ENCODE peak calls at places on chromosomes 5 and 9, in eight cellular contexts. T, Y, S, U, V, R, N and W are unnamed samples.

GRCh38 chr5:153617190-153617589 is 126.7 kb downstream of the GRIA1 start:
- DNase-seq in R (no peak), T (peak; percentile 63), S (no peak), Y (no peak), U (no peak), V (no peak), N (no peak), W (no peak)

GRCh38 chr5:4570047-4571015 is 569.8 kb upstream of the ADAMTS16 start:
- DNase-seq in S (no peak), U (no peak), R (no peak), N (no peak), Y (no peak), T (no peak), V (peak; percentile 52), W (no peak)

GRCh38 chr9:2870340-2870739 is 26.4 kb upstream of the PUM3 start:
- DNase-seq in T (no peak), R (no peak), U (no peak), Y (no peak), V (no peak), S (no peak), N (no peak), W (no peak)

GRCh38 chr9:132597073-132597775 is 14.8 kb downstream of the BARHL1 start:
- DNase-seq in S (no peak), V (no peak), T (no peak), N (no peak), Y (no peak), U (no peak), R (no peak), W (no peak)

GRCh38 chr9:136028760-136029470 is 66.2 kb downstream of the NACC2 start:
- DNase-seq in N (no peak), T (no peak), S (no peak), R (no peak), V (no peak), Y (no peak), U (no peak), W (no peak)

GRCh38 chr9:357560-357959 is 142.9 kb downstream of the DOCK8 start:
- DNase-seq in Y (no peak), N (no peak), U (no peak), R (no peak), T (no peak), S (no peak), V (no peak), W (peak; percentile 45)

GRCh38 chr9:581673-582497 is 259.6 kb upstream of the DMRT1 start:
- DNase-seq in V (peak; percentile 41), R (no peak), U (no peak), S (no peak), Y (no peak), N (no peak), T (no peak), W (no peak)

GRCh38 chr9:106920091-106920490 is 57.1 kb downstream of the ZNF462 start:
- DNase-seq in U (no peak), N (no peak), S (no peak), R (no peak), T (no peak), V (no peak), Y (no peak), W (no peak)

GRCh38 chr5:130868186-130868821 is 296.8 kb downstream of the HINT1 start:
- DNase-seq in V (no peak), T (no peak), Y (no peak), R (no peak), N (no peak), U (no peak), S (no peak), W (no peak)

GRCh38 chr5:83285661-83286398 is 185.7 kb upstream of the VCAN start:
- DNase-seq in U (no peak), S (no peak), T (no peak), V (no peak), R (no peak), N (no peak), Y (no peak), W (no peak)

GRCh38 chr5:28576022-28576421 is 1537.6 kb upstream of the CDH9 start:
- DNase-seq in V (peak; percentile 5), T (no peak), R (no peak), Y (no peak), S (no peak), N (no peak), U (no peak), W (no peak)

GRCh38 chr9:99351647-99352046 is 129.6 kb downstream of the SEC61B start:
- DNase-seq in T (no peak), V (no peak), N (no peak), S (no peak), U (no peak), R (no peak), Y (no peak), W (no peak)

GRCh38 chr9:112050544-112051475 is 124.3 kb downstream of the SUSD1 start:
- DNase-seq in S (peak; percentile 57), V (peak; percentile 91), N (no peak), U (peak; percentile 59), R (no peak), Y (no peak), T (peak; percentile 97), W (peak; percentile 77)

GRCh38 chr9:112048924-112049785 is 125.9 kb downstream of the SUSD1 start:
- DNase-seq in V (no peak), S (peak; percentile 39), U (peak; percentile 69), T (peak; percentile 88), Y (no peak), R (no peak), N (no peak), W (no peak)

GRCh38 chr9:112047538-112048066 is 127.5 kb downstream of the SUSD1 start:
- DNase-seq in S (no peak), T (no peak), N (no peak), R (no peak), Y (no peak), U (no peak), V (no peak), W (no peak)

GRCh38 chr9:112051812-112052211 is 123.3 kb downstream of the SUSD1 start:
- DNase-seq in V (no peak), N (no peak), R (no peak), Y (no peak), T (no peak), S (no peak), U (no peak), W (no peak)

GRCh38 chr9:112049834-112050516 is 125.1 kb downstream of the SUSD1 start:
- DNase-seq in N (no peak), S (no peak), T (no peak), Y (no peak), R (no peak), V (no peak), U (no peak), W (no peak)
- H3K4me3 ChIP-seq in N (no peak overlapping the region), S (no peak overlapping the region), T (no peak overlapping the region), Y (no peak overlapping the region), R (no peak overlapping the region), V (no peak overlapping the region), U (no peak overlapping the region), W (no peak overlapping the region)

GRCh38 chr9:128455849-128456612 is at the start of gene ODF2:
- DNase-seq in T (peak; percentile 92), S (peak; percentile 98), V (peak; percentile 92), N (peak; percentile 98), R (peak; percentile 88), Y (peak; percentile 73), U (peak; percentile 99), W (peak; percentile 98)
- TF ChIP-seq POLR2A in T (peak; percentile 89), S (no peak), V (peak; percentile 86), N (peak; percentile 27), R (peak; percentile 68), Y (peak; percentile 91), U (peak; percentile 55), W (no peak)

GRCh38 chr5:147234098-147234824 is 565 bp upstream of the STK32A start:
- DNase-seq in S (no peak), N (no peak), U (no peak), T (no peak), Y (no peak), R (no peak), V (no peak), W (no peak)
- H3K4me3 ChIP-seq in S (peak overlapping the region; percentile 67), N (peak overlapping the region; percentile 53), U (peak overlapping the region; percentile 39), T (peak overlapping the region; percentile 33), Y (no peak overlapping the region), R (peak overlapping the region; percentile 45), V (no peak overlapping the region), W (peak overlapping the region; percentile 71)

GRCh38 chr5:73507062-73507461 is 8.8 kb downstream of the BTF3 start:
- DNase-seq in N (no peak), V (no peak), U (no peak), S (no peak), T (no peak), R (no peak), Y (no peak), W (no peak)

GRCh38 chr5:73501406-73501805 is 3.2 kb downstream of the BTF3 start:
- DNase-seq in S (no peak), T (no peak), R (no peak), Y (no peak), V (no peak), N (no peak), U (no peak), W (no peak)

DNA sequence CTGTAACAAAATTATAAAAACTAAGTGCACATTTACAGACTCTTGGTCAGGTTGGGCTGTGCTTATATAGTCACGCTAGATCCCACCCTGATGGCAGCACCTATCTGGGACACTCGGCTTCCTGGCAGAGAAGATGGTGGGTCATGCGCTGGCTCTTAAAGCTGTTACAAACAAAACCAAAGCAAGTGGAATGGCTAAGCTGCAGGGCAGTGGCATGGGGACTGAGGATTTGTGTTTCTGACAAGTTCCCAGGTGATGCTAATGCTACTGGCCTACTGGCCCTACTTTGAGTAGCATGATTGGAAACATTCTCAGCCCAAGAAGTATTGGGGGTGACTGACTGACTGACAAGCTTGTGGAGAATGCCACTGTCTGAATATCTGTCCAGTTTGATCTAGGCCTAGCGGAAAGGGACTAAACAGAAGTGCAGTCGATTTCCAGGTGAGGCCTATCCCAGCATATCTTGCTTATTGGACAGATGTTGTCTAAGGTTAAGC is 8.3 kb downstream of the BTF3 start:
- DNase-seq in U (no peak), S (no peak), T (no peak), Y (no peak), R (no peak), N (no peak), V (no peak), W (no peak)
- TF ChIP-seq POLR2A in U (no peak), S (no peak), T (no peak), Y (peak; percentile 47), R (no peak), N (no peak), V (peak; percentile 56), W (no peak)

GRCh38 chr5:43020294-43020711 is 19.8 kb downstream of the ANXA2R start:
- DNase-seq in T (peak; percentile 59), Y (no peak), S (no peak), V (peak; percentile 23), R (no peak), N (peak; percentile 43), U (no peak), W (no peak)
- H3K4me3 ChIP-seq in T (peak overlapping the region; percentile 64), Y (peak overlapping the region; percentile 83), S (peak overlapping the region; percentile 37), V (peak overlapping the region; percentile 82), R (peak overlapping the region; percentile 45), N (peak overlapping the region; percentile 63), U (peak overlapping the region; percentile 54), W (peak overlapping the region; percentile 57)

DNA sequence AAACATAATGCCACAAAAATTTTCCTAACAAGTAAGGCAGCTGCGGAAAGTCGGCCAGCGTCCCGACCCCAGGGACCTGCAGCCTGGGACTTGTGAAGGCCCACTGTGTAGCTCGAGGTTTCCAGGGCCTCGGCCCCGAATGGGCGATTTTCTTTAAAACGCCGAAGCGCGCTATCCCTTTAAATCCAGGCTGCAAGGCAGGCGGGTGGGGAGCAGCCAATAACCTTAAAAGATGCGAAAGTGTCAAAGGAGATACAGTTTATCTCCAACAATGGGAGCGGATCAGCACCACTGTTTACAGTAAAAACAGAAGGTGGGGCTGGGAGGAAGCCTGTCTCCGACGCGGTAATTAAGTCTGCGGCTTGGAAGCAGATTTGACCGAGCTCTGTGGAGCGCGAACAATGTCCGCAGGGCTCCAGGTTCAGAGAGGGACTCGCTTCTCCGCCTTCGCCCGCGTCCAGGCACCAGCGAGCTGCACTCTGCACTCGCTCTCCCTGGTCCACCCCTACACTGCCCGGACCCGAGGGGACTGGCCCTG is 1.6 kb upstream of the ZSWIM6 start:
- DNase-seq in V (peak; percentile 10), N (peak; percentile 31), R (no peak), U (peak; percentile 64), Y (no peak), S (no peak), T (peak; percentile 45), W (peak; percentile 69)
- TF ChIP-seq POLR2A in V (no peak), N (peak; percentile 23), R (no peak), U (no peak), Y (no peak), S (no peak), T (peak; percentile 32), W (no peak)